ENCODE peak calls at places on chromosomes 4 and X, in eight cellular contexts. One of them, this sample, is unnamed.

GRCh38 chr4:47071863-47072441 is 40.6 kb downstream of the GABRB1 start:
- ATAC-seq in T-helper 17 cell: no peak
- ATAC-seq in CD4-positive, alpha-beta T cell: no peak
- ATAC-seq in aorta: no peak
- ATAC-seq in gastrocnemius medialis: no peak
- ATAC-seq in activated naive CD4-positive, alpha-beta T cell treated with anti-CD3 and anti-CD28 coated beads, Interleukin-2, amount 50 U/mL, for 72 hours: no peak
- ATAC-seq in Panc1: no peak
- ATAC-seq in A549: no peak
- ATAC-seq in this sample: no peak

GRCh38 chrX:6382284-6382683 is 152.6 kb downstream of the VCX3A start:
- ATAC-seq in T-helper 17 cell: no peak
- ATAC-seq in CD4-positive, alpha-beta T cell: no peak
- ATAC-seq in aorta: no peak
- ATAC-seq in gastrocnemius medialis: no peak
- ATAC-seq in activated naive CD4-positive, alpha-beta T cell treated with anti-CD3 and anti-CD28 coated beads, Interleukin-2, amount 50 U/mL, for 72 hours: no peak
- ATAC-seq in Panc1: no peak
- ATAC-seq in A549: no peak
- ATAC-seq in this sample: no peak

GRCh38 chr4:2402941-2403340 is 15.5 kb downstream of the ZFYVE28 start:
- ATAC-seq in T-helper 17 cell: no peak
- ATAC-seq in CD4-positive, alpha-beta T cell: no peak
- ATAC-seq in aorta: no peak
- ATAC-seq in gastrocnemius medialis: no peak
- ATAC-seq in activated naive CD4-positive, alpha-beta T cell treated with anti-CD3 and anti-CD28 coated beads, Interleukin-2, amount 50 U/mL, for 72 hours: no peak
- ATAC-seq in Panc1: no peak
- ATAC-seq in A549: no peak
- ATAC-seq in this sample: no peak

GRCh38 chrX:13266641-13267420 is 53.0 kb downstream of the ATXN3L start:
- ATAC-seq in T-helper 17 cell: no peak
- ATAC-seq in CD4-positive, alpha-beta T cell: no peak
- ATAC-seq in aorta: no peak
- ATAC-seq in gastrocnemius medialis: no peak
- ATAC-seq in activated naive CD4-positive, alpha-beta T cell treated with anti-CD3 and anti-CD28 coated beads, Interleukin-2, amount 50 U/mL, for 72 hours: peak; percentile 51
- ATAC-seq in Panc1: no peak
- ATAC-seq in A549: no peak
- ATAC-seq in this sample: no peak

GRCh38 chrX:45184211-45184610 is 16.5 kb downstream of the DIPK2B start:
- ATAC-seq in T-helper 17 cell: no peak
- ATAC-seq in CD4-positive, alpha-beta T cell: no peak
- ATAC-seq in aorta: no peak
- ATAC-seq in gastrocnemius medialis: no peak
- ATAC-seq in activated naive CD4-positive, alpha-beta T cell treated with anti-CD3 and anti-CD28 coated beads, Interleukin-2, amount 50 U/mL, for 72 hours: no peak
- ATAC-seq in Panc1: no peak
- ATAC-seq in A549: no peak
- ATAC-seq in this sample: no peak

GRCh38 chr4:183337833-183338232 is 15.6 kb upstream of the CLDN24 start:
- ATAC-seq in T-helper 17 cell: no peak
- ATAC-seq in CD4-positive, alpha-beta T cell: no peak
- ATAC-seq in aorta: no peak
- ATAC-seq in gastrocnemius medialis: no peak
- ATAC-seq in activated naive CD4-positive, alpha-beta T cell treated with anti-CD3 and anti-CD28 coated beads, Interleukin-2, amount 50 U/mL, for 72 hours: no peak
- ATAC-seq in Panc1: no peak
- ATAC-seq in A549: no peak
- ATAC-seq in this sample: no peak

GRCh38 chr4:67762091-67762490 is 7.9 kb upstream of the GNRHR start:
- ATAC-seq in T-helper 17 cell: no peak
- ATAC-seq in CD4-positive, alpha-beta T cell: no peak
- ATAC-seq in aorta: no peak
- ATAC-seq in gastrocnemius medialis: no peak
- ATAC-seq in activated naive CD4-positive, alpha-beta T cell treated with anti-CD3 and anti-CD28 coated beads, Interleukin-2, amount 50 U/mL, for 72 hours: peak; percentile 73
- ATAC-seq in Panc1: no peak
- ATAC-seq in A549: no peak
- ATAC-seq in this sample: no peak

GRCh38 chr4:102815981-102816380 is 11.4 kb downstream of the UBE2D3 start:
- ATAC-seq in T-helper 17 cell: no peak
- ATAC-seq in CD4-positive, alpha-beta T cell: no peak
- ATAC-seq in aorta: no peak
- ATAC-seq in gastrocnemius medialis: peak; percentile 21
- ATAC-seq in activated naive CD4-positive, alpha-beta T cell treated with anti-CD3 and anti-CD28 coated beads, Interleukin-2, amount 50 U/mL, for 72 hours: no peak
- ATAC-seq in Panc1: no peak
- ATAC-seq in A549: peak; percentile 73
- ATAC-seq in this sample: peak; percentile 16

GRCh38 chrX:115940888-115941332 is 229.6 kb upstream of the AGTR2 start:
- ATAC-seq in T-helper 17 cell: no peak
- ATAC-seq in CD4-positive, alpha-beta T cell: no peak
- ATAC-seq in aorta: peak; percentile 88
- ATAC-seq in gastrocnemius medialis: no peak
- ATAC-seq in activated naive CD4-positive, alpha-beta T cell treated with anti-CD3 and anti-CD28 coated beads, Interleukin-2, amount 50 U/mL, for 72 hours: no peak
- ATAC-seq in Panc1: no peak
- ATAC-seq in A549: peak; percentile 44
- ATAC-seq in this sample: peak; percentile 91

GRCh38 chr4:55321707-55322264 is 24.3 kb upstream of the SRD5A3 start:
- ATAC-seq in T-helper 17 cell: no peak
- ATAC-seq in CD4-positive, alpha-beta T cell: no peak
- ATAC-seq in aorta: peak; percentile 54
- ATAC-seq in gastrocnemius medialis: no peak
- ATAC-seq in activated naive CD4-positive, alpha-beta T cell treated with anti-CD3 and anti-CD28 coated beads, Interleukin-2, amount 50 U/mL, for 72 hours: peak; percentile 22
- ATAC-seq in Panc1: no peak
- ATAC-seq in A549: peak; percentile 62
- ATAC-seq in this sample: peak; percentile 60

GRCh38 chr4:40261246-40262078 is 64.6 kb downstream of the RHOH start:
- ATAC-seq in T-helper 17 cell: no peak
- ATAC-seq in CD4-positive, alpha-beta T cell: peak; percentile 21
- ATAC-seq in aorta: no peak
- ATAC-seq in gastrocnemius medialis: no peak
- ATAC-seq in activated naive CD4-positive, alpha-beta T cell treated with anti-CD3 and anti-CD28 coated beads, Interleukin-2, amount 50 U/mL, for 72 hours: peak; percentile 29
- ATAC-seq in Panc1: peak; percentile 20
- ATAC-seq in A549: peak; percentile 54
- ATAC-seq in this sample: no peak

GRCh38 chr4:84678976-84679744 is 96.2 kb downstream of the CDS1 start:
- ATAC-seq in T-helper 17 cell: no peak
- ATAC-seq in CD4-positive, alpha-beta T cell: no peak
- ATAC-seq in aorta: peak; percentile 54
- ATAC-seq in gastrocnemius medialis: peak; percentile 31
- ATAC-seq in activated naive CD4-positive, alpha-beta T cell treated with anti-CD3 and anti-CD28 coated beads, Interleukin-2, amount 50 U/mL, for 72 hours: no peak
- ATAC-seq in Panc1: no peak
- ATAC-seq in A549: no peak
- ATAC-seq in this sample: peak; percentile 66

GRCh38 chrX:110741213-110741796 is 54.3 kb downstream of the CHRDL1 start:
- ATAC-seq in T-helper 17 cell: no peak
- ATAC-seq in CD4-positive, alpha-beta T cell: no peak
- ATAC-seq in aorta: no peak
- ATAC-seq in gastrocnemius medialis: no peak
- ATAC-seq in activated naive CD4-positive, alpha-beta T cell treated with anti-CD3 and anti-CD28 coated beads, Interleukin-2, amount 50 U/mL, for 72 hours: no peak
- ATAC-seq in Panc1: no peak
- ATAC-seq in A549: peak; percentile 61
- ATAC-seq in this sample: peak; percentile 64

GRCh38 chr4:108433832-108434231 is 186.5 kb upstream of the RPL34 start:
- ATAC-seq in T-helper 17 cell: peak; percentile 79
- ATAC-seq in CD4-positive, alpha-beta T cell: peak; percentile 79
- ATAC-seq in aorta: no peak
- ATAC-seq in gastrocnemius medialis: no peak
- ATAC-seq in activated naive CD4-positive, alpha-beta T cell treated with anti-CD3 and anti-CD28 coated beads, Interleukin-2, amount 50 U/mL, for 72 hours: peak; percentile 84
- ATAC-seq in Panc1: no peak
- ATAC-seq in A549: no peak
- ATAC-seq in this sample: no peak

GRCh38 chrX:115425359-115425758 is 135.6 kb upstream of the PLS3 start:
- ATAC-seq in T-helper 17 cell: no peak
- ATAC-seq in CD4-positive, alpha-beta T cell: no peak
- ATAC-seq in aorta: no peak
- ATAC-seq in gastrocnemius medialis: no peak
- ATAC-seq in activated naive CD4-positive, alpha-beta T cell treated with anti-CD3 and anti-CD28 coated beads, Interleukin-2, amount 50 U/mL, for 72 hours: no peak
- ATAC-seq in Panc1: no peak
- ATAC-seq in A549: no peak
- ATAC-seq in this sample: no peak

GRCh38 chr4:128306992-128307581 is 19.5 kb upstream of the PGRMC2 start:
- ATAC-seq in T-helper 17 cell: no peak
- ATAC-seq in CD4-positive, alpha-beta T cell: no peak
- ATAC-seq in aorta: no peak
- ATAC-seq in gastrocnemius medialis: no peak
- ATAC-seq in activated naive CD4-positive, alpha-beta T cell treated with anti-CD3 and anti-CD28 coated beads, Interleukin-2, amount 50 U/mL, for 72 hours: no peak
- ATAC-seq in Panc1: no peak
- ATAC-seq in A549: no peak
- ATAC-seq in this sample: no peak

GRCh38 chrX:95063554-95063953 is 1389.5 kb downstream of the FAM133A start:
- ATAC-seq in T-helper 17 cell: no peak
- ATAC-seq in CD4-positive, alpha-beta T cell: no peak
- ATAC-seq in aorta: no peak
- ATAC-seq in gastrocnemius medialis: no peak
- ATAC-seq in activated naive CD4-positive, alpha-beta T cell treated with anti-CD3 and anti-CD28 coated beads, Interleukin-2, amount 50 U/mL, for 72 hours: no peak
- ATAC-seq in Panc1: no peak
- ATAC-seq in A549: no peak
- ATAC-seq in this sample: no peak

GRCh38 chr4:151014521-151015457 is at the start of gene LRBA:
- ATAC-seq in T-helper 17 cell: peak; percentile 83
- ATAC-seq in CD4-positive, alpha-beta T cell: peak; percentile 76
- ATAC-seq in aorta: peak; percentile 77
- ATAC-seq in gastrocnemius medialis: peak; percentile 81
- ATAC-seq in activated naive CD4-positive, alpha-beta T cell treated with anti-CD3 and anti-CD28 coated beads, Interleukin-2, amount 50 U/mL, for 72 hours: peak; percentile 81
- ATAC-seq in Panc1: peak; percentile 91
- ATAC-seq in A549: peak; percentile 89
- ATAC-seq in this sample: peak; percentile 60

GRCh38 chrX:124217289-124218251 is 114.9 kb upstream of the TEX13D start:
- ATAC-seq in T-helper 17 cell: peak; percentile 92
- ATAC-seq in CD4-positive, alpha-beta T cell: peak; percentile 94
- ATAC-seq in aorta: no peak
- ATAC-seq in gastrocnemius medialis: no peak
- ATAC-seq in activated naive CD4-positive, alpha-beta T cell treated with anti-CD3 and anti-CD28 coated beads, Interleukin-2, amount 50 U/mL, for 72 hours: peak; percentile 92
- ATAC-seq in Panc1: no peak
- ATAC-seq in A549: no peak
- ATAC-seq in this sample: no peak

GRCh38 chr4:172992648-172993356 is 175.8 kb upstream of the GALNT7 start:
- ATAC-seq in T-helper 17 cell: no peak
- ATAC-seq in CD4-positive, alpha-beta T cell: no peak
- ATAC-seq in aorta: no peak
- ATAC-seq in gastrocnemius medialis: no peak
- ATAC-seq in activated naive CD4-positive, alpha-beta T cell treated with anti-CD3 and anti-CD28 coated beads, Interleukin-2, amount 50 U/mL, for 72 hours: no peak
- ATAC-seq in Panc1: no peak
- ATAC-seq in A549: peak; percentile 33
- ATAC-seq in this sample: no peak

GRCh38 chr4:1001561-1002130 is 8.4 kb upstream of the SLC26A1 start:
- ATAC-seq in T-helper 17 cell: no peak
- ATAC-seq in CD4-positive, alpha-beta T cell: no peak
- ATAC-seq in aorta: no peak
- ATAC-seq in gastrocnemius medialis: no peak
- ATAC-seq in activated naive CD4-positive, alpha-beta T cell treated with anti-CD3 and anti-CD28 coated beads, Interleukin-2, amount 50 U/mL, for 72 hours: no peak
- ATAC-seq in Panc1: no peak
- ATAC-seq in A549: no peak
- ATAC-seq in this sample: no peak

GRCh38 chr4:159046683-159047082 is 56.2 kb upstream of the RAPGEF2 start:
- ATAC-seq in T-helper 17 cell: no peak
- ATAC-seq in CD4-positive, alpha-beta T cell: no peak
- ATAC-seq in aorta: no peak
- ATAC-seq in gastrocnemius medialis: no peak
- ATAC-seq in activated naive CD4-positive, alpha-beta T cell treated with anti-CD3 and anti-CD28 coated beads, Interleukin-2, amount 50 U/mL, for 72 hours: no peak
- ATAC-seq in Panc1: no peak
- ATAC-seq in A549: no peak
- ATAC-seq in this sample: no peak

GRCh38 chr4:166577639-166578038 is 656.7 kb downstream of the SPOCK3 start:
- ATAC-seq in T-helper 17 cell: no peak
- ATAC-seq in CD4-positive, alpha-beta T cell: no peak
- ATAC-seq in aorta: no peak
- ATAC-seq in gastrocnemius medialis: no peak
- ATAC-seq in activated naive CD4-positive, alpha-beta T cell treated with anti-CD3 and anti-CD28 coated beads, Interleukin-2, amount 50 U/mL, for 72 hours: no peak
- ATAC-seq in Panc1: no peak
- ATAC-seq in A549: no peak
- ATAC-seq in this sample: no peak

GRCh38 chr4:77196866-77197265 is 39.9 kb downstream of the CCNG2 start:
- ATAC-seq in T-helper 17 cell: no peak
- ATAC-seq in CD4-positive, alpha-beta T cell: no peak
- ATAC-seq in aorta: no peak
- ATAC-seq in gastrocnemius medialis: no peak
- ATAC-seq in activated naive CD4-positive, alpha-beta T cell treated with anti-CD3 and anti-CD28 coated beads, Interleukin-2, amount 50 U/mL, for 72 hours: peak; percentile 29
- ATAC-seq in Panc1: no peak
- ATAC-seq in A549: no peak
- ATAC-seq in this sample: no peak

GRCh38 chrX:107324493-107325310 is 118.3 kb downstream of the DNAAF6 start:
- ATAC-seq in T-helper 17 cell: no peak
- ATAC-seq in CD4-positive, alpha-beta T cell: no peak
- ATAC-seq in aorta: peak; percentile 57
- ATAC-seq in gastrocnemius medialis: no peak
- ATAC-seq in activated naive CD4-positive, alpha-beta T cell treated with anti-CD3 and anti-CD28 coated beads, Interleukin-2, amount 50 U/mL, for 72 hours: peak; percentile 58
- ATAC-seq in Panc1: peak; percentile 68
- ATAC-seq in A549: peak; percentile 92
- ATAC-seq in this sample: no peak

GRCh38 chr4:40200881-40201797 is 4.3 kb downstream of the RHOH start:
- ATAC-seq in T-helper 17 cell: no peak
- ATAC-seq in CD4-positive, alpha-beta T cell: peak; percentile 4
- ATAC-seq in aorta: no peak
- ATAC-seq in gastrocnemius medialis: no peak
- ATAC-seq in activated naive CD4-positive, alpha-beta T cell treated with anti-CD3 and anti-CD28 coated beads, Interleukin-2, amount 50 U/mL, for 72 hours: peak; percentile 47
- ATAC-seq in Panc1: peak; percentile 53
- ATAC-seq in A549: peak; percentile 42
- ATAC-seq in this sample: no peak

GRCh38 chr4:38013461-38014366 is 53.5 kb downstream of the PTTG2 start:
- ATAC-seq in T-helper 17 cell: no peak
- ATAC-seq in CD4-positive, alpha-beta T cell: no peak
- ATAC-seq in aorta: peak; percentile 44
- ATAC-seq in gastrocnemius medialis: peak; percentile 43
- ATAC-seq in activated naive CD4-positive, alpha-beta T cell treated with anti-CD3 and anti-CD28 coated beads, Interleukin-2, amount 50 U/mL, for 72 hours: peak; percentile 22
- ATAC-seq in Panc1: peak; percentile 65
- ATAC-seq in A549: no peak
- ATAC-seq in this sample: peak; percentile 37

GRCh38 chr4:37471971-37472370 is 214.2 kb downstream of the RELL1 start:
- ATAC-seq in T-helper 17 cell: no peak
- ATAC-seq in CD4-positive, alpha-beta T cell: no peak
- ATAC-seq in aorta: no peak
- ATAC-seq in gastrocnemius medialis: no peak
- ATAC-seq in activated naive CD4-positive, alpha-beta T cell treated with anti-CD3 and anti-CD28 coated beads, Interleukin-2, amount 50 U/mL, for 72 hours: no peak
- ATAC-seq in Panc1: no peak
- ATAC-seq in A549: no peak
- ATAC-seq in this sample: no peak

GRCh38 chr4:52968241-52968640 is 106.1 kb downstream of the RASL11B start:
- ATAC-seq in T-helper 17 cell: no peak
- ATAC-seq in CD4-positive, alpha-beta T cell: no peak
- ATAC-seq in aorta: no peak
- ATAC-seq in gastrocnemius medialis: no peak
- ATAC-seq in activated naive CD4-positive, alpha-beta T cell treated with anti-CD3 and anti-CD28 coated beads, Interleukin-2, amount 50 U/mL, for 72 hours: no peak
- ATAC-seq in Panc1: no peak
- ATAC-seq in A549: no peak
- ATAC-seq in this sample: no peak

GRCh38 chr4:108165601-108166000 is 3.1 kb downstream of the LEF1 start:
- ATAC-seq in T-helper 17 cell: peak; percentile 30
- ATAC-seq in CD4-positive, alpha-beta T cell: peak; percentile 6
- ATAC-seq in aorta: no peak
- ATAC-seq in gastrocnemius medialis: no peak
- ATAC-seq in activated naive CD4-positive, alpha-beta T cell treated with anti-CD3 and anti-CD28 coated beads, Interleukin-2, amount 50 U/mL, for 72 hours: peak; percentile 14
- ATAC-seq in Panc1: no peak
- ATAC-seq in A549: no peak
- ATAC-seq in this sample: no peak

GRCh38 chrX:9204560-9204959 is 170.6 kb upstream of the FAM9B start:
- ATAC-seq in T-helper 17 cell: no peak
- ATAC-seq in CD4-positive, alpha-beta T cell: no peak
- ATAC-seq in aorta: no peak
- ATAC-seq in gastrocnemius medialis: no peak
- ATAC-seq in activated naive CD4-positive, alpha-beta T cell treated with anti-CD3 and anti-CD28 coated beads, Interleukin-2, amount 50 U/mL, for 72 hours: no peak
- ATAC-seq in Panc1: no peak
- ATAC-seq in A549: peak; percentile 65
- ATAC-seq in this sample: no peak

GRCh38 chrX:17046478-17047097 is 100.1 kb downstream of the REPS2 start:
- ATAC-seq in T-helper 17 cell: peak; percentile 54
- ATAC-seq in CD4-positive, alpha-beta T cell: peak; percentile 37
- ATAC-seq in aorta: peak; percentile 74
- ATAC-seq in gastrocnemius medialis: peak; percentile 91
- ATAC-seq in activated naive CD4-positive, alpha-beta T cell treated with anti-CD3 and anti-CD28 coated beads, Interleukin-2, amount 50 U/mL, for 72 hours: peak; percentile 62
- ATAC-seq in Panc1: peak; percentile 80
- ATAC-seq in A549: peak; percentile 97
- ATAC-seq in this sample: peak; percentile 76